ENCODE peak calls at places on chromosomes 1 and 21, in six cellular contexts. C is right lobe of liver, Q is GM23338, V is breast epithelium, N is A549, I is neural progenitor cell. W is an unnamed sample.
A peak's percentile ranks its signal among the peaks of the same experiment; 100 is the strongest.

GRCh38 chr1:226276077-226276682 is 32.8 kb downstream of the LIN9 start:
- DNase-seq in C (no peak), Q (no peak), V (no peak), N (no peak), I (no peak), W (no peak)

GRCh38 chr1:241611063-241611462 is 29.1 kb downstream of the CHML start:
- DNase-seq in C (no peak), Q (peak; percentile 73), V (no peak), N (peak; percentile 57), I (peak; percentile 44), W (no peak)

GRCh38 chr1:173474097-173474779 is 2.9 kb upstream of the PRDX6 start:
- DNase-seq in C (no peak), Q (no peak), V (no peak), N (no peak), I (no peak), W (no peak)

GRCh38 chr1:205068457-205069035 is 15.7 kb downstream of the TMEM81 start:
- DNase-seq in C (no peak), Q (no peak), V (no peak), N (no peak), I (no peak), W (no peak)

GRCh38 chr1:55464550-55464949 is 249.4 kb upstream of the USP24 start:
- DNase-seq in C (no peak), Q (no peak), V (no peak), N (no peak), I (no peak), W (no peak)

GRCh38 chr1:154770897-154771594 is 99.0 kb downstream of the KCNN3 start:
- DNase-seq in C (no peak), Q (no peak), V (no peak), N (no peak), I (no peak), W (no peak)

GRCh38 chr1:85888961-85889360 is 180.7 kb upstream of the ZNHIT6 start:
- DNase-seq in C (no peak), Q (no peak), V (no peak), N (no peak), I (no peak), W (no peak)

GRCh38 chr1:60978421-60979357 is 103.7 kb upstream of the NFIA start:
- DNase-seq in C (peak; percentile 57), Q (peak; percentile 67), V (no peak), N (peak; percentile 21), I (no peak), W (no peak)

GRCh38 chr1:26376050-26376449 is 3.5 kb upstream of the ZNF683 start:
- DNase-seq in C (no peak), Q (no peak), V (no peak), N (no peak), I (no peak), W (no peak)

GRCh38 chr1:213389061-213389581 is 338.1 kb downstream of the RPS6KC1 start:
- DNase-seq in C (no peak), Q (no peak), V (no peak), N (no peak), I (no peak), W (no peak)

GRCh38 chr1:117795190-117795589 is 134.2 kb downstream of the GDAP2 start:
- DNase-seq in C (no peak), Q (no peak), V (no peak), N (no peak), I (no peak), W (no peak)

GRCh38 chr1:204286841-204287387 is 72.8 kb downstream of the PLEKHA6 start:
- DNase-seq in C (peak; percentile 81), Q (no peak), V (peak; percentile 82), N (peak; percentile 48), I (no peak), W (peak; percentile 65)

GRCh38 chr1:211646566-211646965 is 28.9 kb downstream of the NEK2 start:
- DNase-seq in C (no peak), Q (no peak), V (no peak), N (no peak), I (no peak), W (no peak)

GRCh38 chr1:19646771-19647319 is 2.7 kb downstream of the NBL1 start:
- DNase-seq in C (no peak), Q (no peak), V (no peak), N (no peak), I (no peak), W (no peak)

GRCh38 chr1:151972533-151973270 is 21.0 kb downstream of the S100A10 start:
- DNase-seq in C (no peak), Q (peak; percentile 80), V (no peak), N (peak; percentile 77), I (peak; percentile 22), W (peak; percentile 71)

GRCh38 chr1:1862905-1863547 is 27.9 kb downstream of the GNB1 start:
- DNase-seq in C (no peak), Q (no peak), V (no peak), N (no peak), I (no peak), W (no peak)
- H3K4me1 ChIP-seq in C (peaks cover 32% of the 10 kb centered on the region), Q (peaks cover 32% of the 10 kb centered on the region), V (peaks cover 8% of the 10 kb centered on the region), N (peaks cover 45% of the 10 kb centered on the region), I (peaks cover 8% of the 10 kb centered on the region), W (peaks cover 31% of the 10 kb centered on the region)

DNA sequence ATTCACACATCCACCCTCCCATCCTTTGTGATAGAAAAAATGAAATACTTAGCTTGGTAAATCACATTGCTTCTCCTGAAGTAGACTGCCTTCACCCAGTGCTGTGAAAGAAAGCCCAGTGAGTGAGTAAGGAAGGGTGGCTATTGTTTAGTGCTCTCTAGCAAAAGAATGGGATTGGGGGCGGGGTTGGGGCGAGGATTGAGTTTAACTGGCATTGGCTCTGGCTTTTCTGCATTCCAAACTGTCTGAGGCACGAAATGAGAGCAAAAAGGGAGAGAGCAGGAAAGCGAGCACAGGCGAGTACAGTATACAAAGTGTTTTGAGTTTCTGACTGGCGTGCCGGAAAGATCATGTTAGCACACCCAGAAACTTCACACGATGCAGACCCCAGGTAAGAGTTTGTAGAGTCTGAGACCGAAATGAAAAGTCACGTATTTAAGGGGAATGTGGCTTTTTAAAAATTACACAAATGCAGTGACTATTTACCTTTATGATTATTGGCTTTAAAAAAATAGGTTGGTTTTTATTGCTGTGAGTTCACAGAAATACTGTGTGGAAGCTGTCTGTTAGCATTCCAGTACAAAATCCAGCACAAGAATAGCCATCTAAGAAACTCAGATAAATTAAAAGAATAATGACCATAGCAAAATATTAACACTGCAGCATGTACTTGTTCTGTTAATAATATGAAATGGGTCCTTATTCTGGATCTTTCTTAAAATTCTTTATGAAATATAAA is 155.4 kb downstream of the CLEC20A start:
- DNase-seq in C (no peak), Q (peak; percentile 98), V (peak; percentile 79), N (no peak), I (peak; percentile 95), W (peak; percentile 84)
- H3K4me3 ChIP-seq in C (no peak overlapping the region), Q (peak overlapping the region; percentile 44), V (peak overlapping the region; percentile 38), N (no peak overlapping the region), I (peak overlapping the region; percentile 46), W (peak overlapping the region; percentile 36)

GRCh38 chr1:3453891-3454810 is at the start of gene ARHGEF16:
- DNase-seq in C (peak; percentile 88), Q (peak; percentile 93), V (peak; percentile 71), N (peak; percentile 51), I (peak; percentile 91), W (peak; percentile 90)

GRCh38 chr1:3456449-3456963 is 2.0 kb downstream of the ARHGEF16 start:
- DNase-seq in C (no peak), Q (no peak), V (no peak), N (no peak), I (no peak), W (no peak)

GRCh38 chr1:3454811-3455618 is 550 bp downstream of the ARHGEF16 start:
- DNase-seq in C (peak; percentile 74), Q (peak; percentile 89), V (no peak), N (no peak), I (peak; percentile 83), W (peak; percentile 75)

GRCh38 chr1:3456964-3457909 is 2.8 kb downstream of the ARHGEF16 start:
- DNase-seq in C (no peak), Q (no peak), V (no peak), N (no peak), I (no peak), W (no peak)

DNA sequence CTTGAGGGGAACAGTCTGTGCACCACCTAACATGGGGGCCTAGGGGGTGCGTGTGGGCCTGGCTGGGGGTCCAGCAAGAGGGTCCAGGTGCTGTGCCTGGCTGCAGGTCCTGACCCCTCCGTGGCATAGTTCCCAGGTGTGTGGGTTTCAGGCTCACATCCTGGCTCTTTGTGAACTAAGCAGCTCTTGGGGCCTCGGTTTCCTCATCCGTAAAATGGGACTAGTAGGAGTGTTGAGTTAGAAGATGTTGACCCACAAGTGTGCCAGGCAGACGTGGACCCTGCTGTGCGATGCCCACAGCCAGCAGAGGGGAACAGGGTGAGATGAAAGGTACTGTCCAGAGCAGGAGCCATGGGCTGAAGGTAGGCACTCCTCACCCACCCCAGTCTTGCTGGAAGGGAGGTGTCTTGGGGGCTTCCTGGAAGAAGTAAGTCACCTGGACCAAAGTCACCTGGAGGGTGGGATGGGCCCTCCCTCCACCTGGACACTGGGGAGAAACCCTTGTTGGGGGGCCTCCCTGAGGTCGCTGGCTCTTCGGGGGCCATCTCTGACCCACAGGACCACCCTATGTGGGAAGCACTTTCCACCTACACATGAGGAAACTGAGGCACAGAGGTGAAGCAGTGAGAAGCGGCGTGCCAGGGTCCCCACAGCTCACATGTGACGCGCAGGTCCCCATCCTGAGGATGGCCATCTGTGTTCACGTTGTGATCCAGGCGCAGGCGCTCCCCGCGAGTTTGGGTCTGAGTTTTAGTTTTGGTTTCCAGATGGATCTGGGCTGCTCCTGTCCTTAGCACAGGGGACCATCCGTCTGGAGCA is 1.4 kb downstream of the ARHGEF16 start:
- DNase-seq in C (no peak), Q (no peak), V (no peak), N (no peak), I (no peak), W (no peak)
- H3K4me1 ChIP-seq in C (peaks cover 20% of the 10 kb centered on the region), Q (peaks cover 18% of the 10 kb centered on the region), V (peaks cover 11% of the 10 kb centered on the region), N (peaks cover 12% of the 10 kb centered on the region), I (peaks cover 13% of the 10 kb centered on the region), W (peaks cover 72% of the 10 kb centered on the region)

GRCh38 chr21:36709030-36709867 is 10.3 kb downstream of the SIM2 start:
- DNase-seq in C (no peak), Q (peak; percentile 41), V (no peak), N (no peak), I (peak; percentile 49), W (no peak)

GRCh38 chr21:36708512-36709029 is 9.7 kb downstream of the SIM2 start:
- DNase-seq in C (no peak), Q (peak; percentile 33), V (no peak), N (no peak), I (peak; percentile 41), W (no peak)

GRCh38 chr21:36706482-36706852 is 7.6 kb downstream of the SIM2 start:
- DNase-seq in C (no peak), Q (no peak), V (no peak), N (no peak), I (no peak), W (no peak)

GRCh38 chr21:36706951-36707762 is 8.2 kb downstream of the SIM2 start:
- DNase-seq in C (no peak), Q (peak; percentile 64), V (no peak), N (no peak), I (peak; percentile 77), W (no peak)

GRCh38 chr21:36707763-36708511 is 9.0 kb downstream of the SIM2 start:
- DNase-seq in C (peak; percentile 40), Q (peak; percentile 47), V (no peak), N (no peak), I (peak; percentile 48), W (no peak)
- H3K4me3 ChIP-seq in C (no peak overlapping the region), Q (peak overlapping the region; percentile 53), V (peak overlapping the region; percentile 21), N (no peak overlapping the region), I (peak overlapping the region; percentile 27), W (no peak overlapping the region)

W was measured in Caco-2.